ENCODE peak calls at places on chromosomes 2 and 18, in four cellular contexts. One of them, this sample, is unnamed.

GRCh38 chr2:96929245-96929925 is 57.0 kb downstream of the FAM178B start:
- DNase-seq in K562: no peak
- DNase-seq in esophagus muscularis mucosa: no peak
- DNase-seq in tibial nerve: no peak
- DNase-seq in this sample: no peak

GRCh38 chr2:43950383-43951008 is 45.3 kb downstream of the LRPPRC start:
- DNase-seq in K562: no peak
- DNase-seq in esophagus muscularis mucosa: no peak
- DNase-seq in tibial nerve: no peak
- DNase-seq in this sample: no peak

GRCh38 chr18:50836521-50836957 is 16.7 kb upstream of the MRO start:
- DNase-seq in tibial nerve: no peak
- DNase-seq in K562: no peak
- DNase-seq in esophagus muscularis mucosa: no peak
- DNase-seq in this sample: no peak

GRCh38 chr2:30820381-30821055 is 13.3 kb upstream of the CAPN13 start:
- DNase-seq in esophagus muscularis mucosa: no peak
- DNase-seq in tibial nerve: no peak
- DNase-seq in K562: no peak
- DNase-seq in this sample: no peak

GRCh38 chr2:223989860-223990237 is 32.6 kb downstream of the MRPL44 start:
- DNase-seq in tibial nerve: no peak
- DNase-seq in esophagus muscularis mucosa: no peak
- DNase-seq in K562: no peak
- DNase-seq in this sample: no peak

GRCh38 chr2:157627594-157628281 is 926 bp downstream of the ACVR1C start:
- DNase-seq in tibial nerve: no peak
- DNase-seq in K562: no peak
- DNase-seq in esophagus muscularis mucosa: no peak
- DNase-seq in this sample: peak

GRCh38 chr18:62447652-62448051 is 75.2 kb upstream of the ZCCHC2 start:
- DNase-seq in tibial nerve: no peak
- DNase-seq in esophagus muscularis mucosa: peak
- DNase-seq in K562: no peak
- DNase-seq in this sample: no peak

GRCh38 chr18:3286165-3286564 is 24.2 kb downstream of the MYL12B start:
- DNase-seq in K562: no peak
- DNase-seq in tibial nerve: no peak
- DNase-seq in esophagus muscularis mucosa: no peak
- DNase-seq in this sample: no peak

GRCh38 chr18:65436430-65436829 is 314.4 kb upstream of the CDH7 start:
- DNase-seq in K562: no peak
- DNase-seq in tibial nerve: no peak
- DNase-seq in esophagus muscularis mucosa: no peak
- DNase-seq in this sample: no peak

DNA sequence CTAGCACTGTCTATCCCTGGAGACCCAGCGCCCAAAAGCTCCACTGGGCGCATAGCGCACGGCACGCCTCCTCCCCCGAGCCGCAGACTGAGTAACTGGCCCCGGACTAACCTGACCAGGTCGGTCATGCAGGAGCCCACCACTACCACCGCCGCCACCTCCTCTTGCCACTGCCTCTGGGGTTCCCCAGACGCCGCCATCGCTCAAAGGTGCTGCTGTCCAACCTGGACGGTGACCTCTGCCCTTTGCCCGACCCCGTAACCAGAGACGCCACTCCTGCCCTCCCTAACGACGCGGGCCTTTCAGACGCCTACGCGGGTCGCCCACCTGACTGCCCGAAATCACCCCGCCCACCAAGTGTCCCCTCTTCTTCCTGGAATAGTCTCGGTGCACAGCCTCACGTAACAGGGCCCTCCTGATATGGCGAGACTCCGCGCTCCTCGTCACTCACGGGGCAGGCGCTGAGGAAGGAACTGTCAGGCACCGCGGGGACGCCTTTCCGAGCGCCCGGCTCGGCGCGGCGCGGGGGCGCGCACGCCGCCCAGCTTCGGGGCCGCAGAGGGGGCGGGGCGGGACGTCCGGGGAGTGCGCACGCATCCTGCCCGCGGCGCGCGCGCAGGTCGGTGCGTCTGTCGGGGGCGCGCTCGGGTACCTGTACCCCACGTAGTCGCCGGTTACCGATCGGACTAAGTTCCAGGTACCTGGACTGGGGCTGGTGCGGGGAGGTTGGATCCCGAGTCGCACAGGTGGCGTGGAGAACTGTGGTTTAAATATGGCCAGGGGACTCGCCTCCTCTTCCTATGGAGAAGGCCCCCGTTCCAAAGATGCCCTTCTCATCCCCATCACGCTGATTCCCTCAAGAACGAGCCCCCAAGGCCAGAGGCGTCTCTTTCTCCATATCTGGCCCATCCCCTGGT is at the start of the genes BABAM2 and RBKS:
- DNase-seq in esophagus muscularis mucosa: peak
- DNase-seq in K562: peak
- DNase-seq in tibial nerve: peak
- DNase-seq in this sample: peak
- TF ChIP-seq EP300 in esophagus muscularis mucosa: peak
- TF ChIP-seq EP300 in K562: no peak
- TF ChIP-seq EP300 in tibial nerve: peak
- TF ChIP-seq EP300 in this sample: peak

GRCh38 chr2:183477296-183477695 is 353.1 kb downstream of the NUP35 start:
- DNase-seq in tibial nerve: no peak
- DNase-seq in esophagus muscularis mucosa: no peak
- DNase-seq in K562: no peak
- DNase-seq in this sample: no peak

DNA sequence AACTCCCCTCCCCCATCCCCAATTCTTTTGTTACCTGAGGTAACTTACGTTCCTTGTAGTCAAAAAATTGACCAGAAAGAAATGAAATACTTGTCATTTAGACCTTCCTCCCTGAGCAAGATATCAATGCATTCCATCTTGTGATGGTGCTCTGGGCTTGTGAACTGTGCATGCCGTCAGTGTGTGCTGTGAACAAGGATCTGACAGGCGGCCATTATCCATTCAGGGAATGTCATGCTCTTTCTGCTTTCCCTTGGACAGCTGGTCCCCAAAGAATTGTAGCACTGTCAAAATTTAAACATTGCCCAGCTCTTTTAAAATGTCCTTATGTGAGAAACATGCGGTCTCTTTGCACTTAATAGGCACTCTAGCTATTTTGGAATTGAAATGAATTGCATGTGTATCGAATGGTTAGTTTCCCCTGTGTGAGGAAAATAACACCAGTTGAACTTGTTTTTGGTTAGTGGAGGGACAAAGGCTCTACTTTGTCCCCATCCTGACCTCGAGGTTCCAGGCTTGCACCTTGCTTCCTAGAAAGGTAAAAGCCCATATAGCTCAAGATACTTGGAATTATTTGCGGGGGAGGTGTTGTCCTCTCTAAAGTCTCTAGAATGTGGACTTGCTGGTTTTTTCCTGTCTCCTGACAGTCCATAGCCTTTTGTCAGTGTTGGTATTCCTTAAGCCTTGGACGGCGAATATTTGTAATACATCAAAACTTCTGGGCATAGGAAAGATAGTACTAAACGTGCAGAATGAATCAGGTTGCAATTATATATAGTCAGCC is 350.9 kb downstream of the NUP35 start:
- DNase-seq in K562: no peak
- DNase-seq in tibial nerve: no peak
- DNase-seq in esophagus muscularis mucosa: no peak
- DNase-seq in this sample: no peak
- TF ChIP-seq EP300 in K562: no peak
- TF ChIP-seq EP300 in tibial nerve: no peak
- TF ChIP-seq EP300 in esophagus muscularis mucosa: no peak
- TF ChIP-seq EP300 in this sample: no peak

GRCh38 chr18:21686282-21687105 is 18.1 kb downstream of the ABHD3 start:
- DNase-seq in K562: peak
- DNase-seq in esophagus muscularis mucosa: no peak
- DNase-seq in tibial nerve: no peak
- DNase-seq in this sample: no peak
- TF ChIP-seq EP300 in K562: peak
- TF ChIP-seq EP300 in esophagus muscularis mucosa: no peak
- TF ChIP-seq EP300 in tibial nerve: no peak
- TF ChIP-seq EP300 in this sample: no peak

GRCh38 chr2:201972621-201973255 is 60.9 kb upstream of the FZD7 start:
- DNase-seq in esophagus muscularis mucosa: no peak
- DNase-seq in K562: no peak
- DNase-seq in tibial nerve: no peak
- DNase-seq in this sample: no peak
- TF ChIP-seq EP300 in esophagus muscularis mucosa: no peak
- TF ChIP-seq EP300 in K562: no peak
- TF ChIP-seq EP300 in tibial nerve: no peak
- TF ChIP-seq EP300 in this sample: no peak

GRCh38 chr2:110115291-110116032 is at the start of gene MALL:
- DNase-seq in tibial nerve: no peak
- DNase-seq in esophagus muscularis mucosa: peak
- DNase-seq in K562: no peak
- DNase-seq in this sample: peak
- TF ChIP-seq EP300 in tibial nerve: no peak
- TF ChIP-seq EP300 in esophagus muscularis mucosa: no peak
- TF ChIP-seq EP300 in K562: no peak
- TF ChIP-seq EP300 in this sample: no peak

DNA sequence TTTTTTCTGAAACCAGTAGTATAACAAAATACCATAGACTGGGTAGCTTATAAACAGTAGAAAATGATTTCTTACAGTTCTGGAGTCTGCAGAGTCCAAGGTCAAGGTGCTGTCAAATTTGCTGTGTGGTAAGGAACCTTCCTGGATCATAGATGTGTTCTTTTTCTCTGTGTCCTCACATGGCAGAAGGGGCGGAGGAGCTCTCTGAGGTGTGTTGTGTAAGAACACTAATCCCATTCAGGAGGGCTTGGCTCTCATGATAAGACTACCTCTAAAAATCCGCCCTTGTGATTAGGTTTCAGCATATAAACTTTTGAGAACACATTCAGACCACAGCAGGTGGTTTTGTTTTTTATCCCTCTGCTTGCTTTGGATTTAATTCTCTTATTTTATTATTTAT is 25.7 kb downstream of the ANKRD62 start:
- DNase-seq in K562: no peak
- DNase-seq in tibial nerve: no peak
- DNase-seq in esophagus muscularis mucosa: no peak
- DNase-seq in this sample: no peak
- TF ChIP-seq EP300 in K562: no peak
- TF ChIP-seq EP300 in tibial nerve: no peak
- TF ChIP-seq EP300 in esophagus muscularis mucosa: no peak
- TF ChIP-seq EP300 in this sample: no peak

GRCh38 chr2:134917958-134918517 is 584 bp upstream of the CCNT2 start:
- DNase-seq in K562: no peak
- DNase-seq in esophagus muscularis mucosa: no peak
- DNase-seq in tibial nerve: peak
- DNase-seq in this sample: no peak
- TF ChIP-seq EP300 in K562: no peak
- TF ChIP-seq EP300 in esophagus muscularis mucosa: no peak
- TF ChIP-seq EP300 in tibial nerve: no peak
- TF ChIP-seq EP300 in this sample: no peak

GRCh38 chr2:70248810-70249438 is 496 bp upstream of the TIA1 start:
- DNase-seq in K562: no peak
- DNase-seq in esophagus muscularis mucosa: peak
- DNase-seq in tibial nerve: peak
- DNase-seq in this sample: peak

GRCh38 chr2:70250434-70250833 is 2.0 kb upstream of the TIA1 start:
- DNase-seq in tibial nerve: no peak
- DNase-seq in K562: no peak
- DNase-seq in esophagus muscularis mucosa: no peak
- DNase-seq in this sample: no peak

GRCh38 chr2:70243804-70244584 is 4.4 kb downstream of the TIA1 start:
- DNase-seq in tibial nerve: no peak
- DNase-seq in esophagus muscularis mucosa: no peak
- DNase-seq in K562: peak
- DNase-seq in this sample: no peak

GRCh38 chr2:70247364-70248144 is 874 bp downstream of the TIA1 start:
- DNase-seq in esophagus muscularis mucosa: no peak
- DNase-seq in K562: no peak
- DNase-seq in tibial nerve: no peak
- DNase-seq in this sample: no peak

DNA sequence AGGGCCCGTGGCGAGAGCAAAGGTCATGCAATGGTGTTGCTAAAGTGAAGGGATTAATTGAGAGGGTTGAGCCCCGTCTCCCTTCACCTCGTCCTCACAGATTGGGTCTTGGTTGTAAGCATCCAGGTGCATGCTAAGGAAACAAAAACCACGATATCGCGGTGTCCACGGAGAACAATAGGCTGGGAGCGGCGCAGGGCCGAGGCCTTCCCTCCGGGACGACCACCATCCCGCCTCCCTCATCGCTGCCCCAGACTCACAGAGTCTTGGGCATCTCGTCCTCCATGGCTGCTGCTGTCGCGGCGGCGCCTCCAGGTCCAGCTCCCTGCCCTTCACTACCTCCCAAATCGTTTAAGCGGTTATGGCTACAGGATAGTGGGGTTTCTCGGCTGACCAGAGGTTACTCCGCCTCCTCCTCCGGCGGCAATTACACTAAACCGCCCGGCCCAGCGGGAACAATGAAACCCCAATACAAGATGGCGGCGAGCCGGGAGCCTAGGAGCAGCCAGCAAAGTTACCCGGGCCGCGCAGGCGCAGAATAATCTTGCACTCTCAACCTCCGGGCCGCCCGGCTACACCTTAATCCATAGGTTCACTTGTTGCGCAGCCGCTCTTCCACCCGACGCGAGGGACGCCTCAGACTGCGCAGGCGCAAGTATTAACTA is at the start of gene TIA1:
- DNase-seq in tibial nerve: peak
- DNase-seq in esophagus muscularis mucosa: peak
- DNase-seq in K562: peak
- DNase-seq in this sample: peak
- TF ChIP-seq EP300 in tibial nerve: no peak
- TF ChIP-seq EP300 in esophagus muscularis mucosa: no peak
- TF ChIP-seq EP300 in K562: peak
- TF ChIP-seq EP300 in this sample: no peak

DNA sequence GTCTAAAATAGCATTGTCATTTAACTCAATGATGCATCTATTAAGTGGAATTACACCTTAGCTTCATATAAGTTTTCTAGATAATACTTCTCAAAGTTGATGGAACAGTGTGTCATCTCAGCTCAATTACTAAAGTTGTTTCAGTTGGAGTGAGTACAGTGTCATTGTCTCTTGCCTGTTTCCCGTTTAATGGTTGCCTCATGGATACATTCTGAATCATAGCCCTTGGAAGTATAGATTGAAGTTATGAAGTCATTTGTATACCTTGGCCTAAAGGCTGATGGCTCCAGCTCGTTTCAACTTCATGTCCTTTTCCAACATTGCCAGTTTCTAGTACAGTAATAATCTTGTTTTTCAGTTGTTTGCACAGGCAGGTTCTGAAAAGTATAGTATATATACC is 130.5 kb upstream of the NOSTRIN start:
- DNase-seq in tibial nerve: no peak
- DNase-seq in esophagus muscularis mucosa: no peak
- DNase-seq in K562: no peak
- DNase-seq in this sample: no peak
- TF ChIP-seq EP300 in tibial nerve: no peak
- TF ChIP-seq EP300 in esophagus muscularis mucosa: no peak
- TF ChIP-seq EP300 in K562: no peak
- TF ChIP-seq EP300 in this sample: no peak

This sample was measured in transverse colon.